ENCODE peak calls at places on chromosomes 4 and X, in ten cellular contexts. T is heart left ventricle, D is stomach, A is uterus, M is transverse colon, O is right lobe of liver, J is adrenal gland, K is esophagus squamous epithelium, E is Peyer's patch, V is A549. G is an unnamed sample. For H3K4me1, the result is how much of the 10 kb centered on the place peaks cover.

GRCh38 chr4:83178029-83178428 is 63.5 kb upstream of the PLAC8 start:
- DNase-seq in J (no peak), T (no peak), V (no peak), O (no peak), A (no peak), K (no peak), M (no peak), D (no peak), E (no peak), G (no peak)

GRCh38 chrX:11100281-11101035 is 10.7 kb upstream of the HCCS start:
- DNase-seq in D (peak), E (peak), A (peak), O (peak), M (peak), K (no peak), V (peak), T (peak), J (peak), G (peak)

GRCh38 chrX:22652596-22652995 is 347.2 kb upstream of the DDX53 start:
- DNase-seq in K (no peak), M (peak), A (peak), V (no peak), J (peak), O (no peak), D (no peak), T (no peak), E (peak), G (no peak)

GRCh38 chrX:119516157-119516702 is 48.0 kb downstream of the SLC25A5 start:
- DNase-seq in J (peak), V (peak), O (no peak), K (no peak), T (peak), A (no peak), E (peak), D (no peak), M (peak), G (no peak)

GRCh38 chrX:110338850-110339373 is 19.7 kb upstream of the RTL9 start:
- DNase-seq in M (no peak), J (no peak), K (no peak), E (no peak), T (no peak), A (no peak), O (no peak), D (peak), V (no peak), G (no peak)

GRCh38 chr4:8101213-8101781 is 57.3 kb downstream of the ABLIM2 start:
- DNase-seq in V (no peak), T (no peak), E (peak), D (no peak), J (peak), O (no peak), K (no peak), M (peak), A (peak), G (peak)

GRCh38 chr4:40301592-40301991 is 33.5 kb upstream of the CHRNA9 start:
- DNase-seq in O (no peak), E (peak), A (no peak), T (no peak), J (no peak), M (peak), K (no peak), V (no peak), D (no peak), G (peak)

GRCh38 chrX:21412029-21412428 is 37.8 kb downstream of the CNKSR2 start:
- DNase-seq in O (no peak), K (no peak), V (no peak), E (no peak), A (no peak), T (no peak), J (no peak), M (no peak), D (no peak), G (no peak)

GRCh38 chr4:156958276-156959074 is 13.1 kb downstream of the PDGFC start:
- DNase-seq in K (no peak), O (no peak), D (no peak), A (no peak), V (no peak), T (no peak), E (no peak), J (no peak), M (no peak), G (no peak)

GRCh38 chr4:177265729-177266128 is 43.9 kb upstream of the NEIL3 start:
- DNase-seq in D (no peak), M (no peak), K (no peak), V (no peak), O (no peak), J (no peak), E (no peak), A (no peak), T (no peak), G (no peak)

GRCh38 chrX:68829594-68830485 is 1.0 kb downstream of the EFNB1 start:
- DNase-seq in M (no peak), E (peak), K (no peak), V (peak), T (peak), J (peak), A (peak), O (no peak), D (no peak), G (peak)

GRCh38 chrX:45385767-45386166 is 185.1 kb upstream of the DIPK2B start:
- DNase-seq in M (no peak), E (no peak), J (no peak), K (no peak), O (no peak), A (no peak), V (no peak), D (no peak), T (no peak), G (no peak)

GRCh38 chrX:427812-428725 is 41.4 kb upstream of the PPP2R3B start:
- DNase-seq in A (no peak), M (no peak), K (no peak), O (no peak), J (no peak), V (peak), T (no peak), E (no peak), D (no peak), G (peak)

GRCh38 chr4:31984872-31985271 is 1264.7 kb downstream of the PCDH7 start:
- DNase-seq in T (no peak), D (no peak), M (no peak), K (no peak), A (no peak), J (no peak), E (no peak), O (no peak), V (no peak), G (no peak)

GRCh38 chr4:142379277-142380051 is 466.6 kb downstream of the INPP4B start:
- DNase-seq in E (no peak), T (no peak), O (no peak), V (no peak), J (no peak), A (no peak), D (no peak), K (no peak), M (no peak), G (no peak)

GRCh38 chrX:108664701-108665100 is 71.7 kb downstream of the IRS4 start:
- DNase-seq in E (no peak), D (no peak), A (no peak), T (no peak), O (no peak), M (no peak), J (no peak), V (no peak), K (no peak), G (no peak)

GRCh38 chrX:108671526-108671925 is 64.8 kb downstream of the IRS4 start:
- DNase-seq in E (no peak), V (no peak), T (no peak), M (no peak), J (no peak), D (no peak), K (no peak), O (no peak), A (no peak), G (no peak)

DNA sequence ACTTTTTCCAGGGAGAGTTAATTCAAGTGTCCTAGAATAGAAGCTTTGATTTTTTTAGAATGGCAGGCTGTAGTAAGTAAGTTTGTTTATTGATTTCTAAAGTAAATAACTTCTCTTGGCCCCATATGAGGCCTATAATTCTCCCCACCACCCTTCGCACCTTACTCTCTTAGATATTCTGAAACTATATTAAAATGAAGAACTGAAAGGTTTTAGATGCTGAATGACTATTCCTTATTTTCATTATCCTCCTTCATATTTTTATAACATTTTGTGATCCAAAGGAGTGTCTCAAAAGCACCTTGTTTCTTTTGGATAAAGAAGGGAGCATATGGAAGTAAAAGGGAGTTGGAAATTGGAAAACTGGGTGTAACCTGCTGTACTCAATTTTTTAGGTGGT is 70.3 kb downstream of the IRS4 start:
- DNase-seq in E (no peak), D (no peak), T (no peak), K (no peak), M (no peak), O (no peak), V (no peak), J (no peak), A (no peak), G (no peak)
- H3K4me1 ChIP-seq in E (under half), D (under half), T (under half), K (under half), M (under half), O (under half), V (under half), J (under half), A (under half), G (under half)

GRCh38 chr4:73090738-73091137 is 21.2 kb upstream of the COX18 start:
- DNase-seq in K (no peak), E (no peak), O (no peak), A (no peak), T (no peak), J (no peak), V (no peak), D (no peak), M (no peak), G (no peak)
- TF ChIP-seq POLR2A in K (no peak), E (no peak), O (no peak), A (no peak), T (no peak), J (no peak), V (no peak), D (no peak), M (no peak), G (no peak)

DNA sequence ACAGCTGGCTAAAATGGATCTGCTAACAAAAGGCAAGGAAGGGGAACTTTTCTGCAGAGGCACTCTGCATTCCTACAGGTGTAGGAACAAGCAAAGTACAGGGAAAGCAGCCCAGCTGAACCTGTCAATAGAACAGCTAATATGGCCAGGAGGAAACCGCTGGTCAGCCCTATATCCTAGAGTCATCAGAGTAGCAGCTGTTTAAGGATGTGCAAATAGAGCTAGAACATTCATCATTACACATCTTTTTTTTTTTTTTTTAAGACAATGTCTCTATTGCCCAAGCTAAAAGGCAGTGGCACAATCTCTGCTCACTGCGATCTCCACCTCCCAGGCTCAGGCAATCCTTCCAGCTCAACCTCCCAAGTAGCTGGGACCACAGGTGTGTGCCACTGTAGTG is 163.0 kb downstream of the BTC start:
- DNase-seq in K (no peak), A (no peak), D (no peak), O (no peak), M (no peak), V (no peak), T (no peak), J (no peak), E (no peak), G (no peak)
- H3K4me1 ChIP-seq in K (under half), A (under half), D (under half), O (under half), M (under half), V (half or more), T (under half), J (under half), E (under half), G (under half)

GRCh38 chr4:137533855-137534254 is 1.6 kb upstream of the PCDH18 start:
- DNase-seq in J (no peak), D (no peak), T (no peak), O (no peak), M (no peak), E (no peak), V (no peak), A (no peak), K (no peak), G (no peak)

GRCh38 chr4:137531121-137531520 is 1.2 kb downstream of the PCDH18 start:
- DNase-seq in K (no peak), E (no peak), M (no peak), O (no peak), D (no peak), V (no peak), J (peak), A (no peak), T (no peak), G (no peak)

GRCh38 chr4:137532869-137533236 is 559 bp upstream of the PCDH18 start:
- DNase-seq in A (no peak), V (no peak), D (no peak), M (no peak), K (no peak), E (no peak), T (no peak), J (no peak), O (no peak), G (no peak)

GRCh38 chr4:137530176-137530575 is 2.1 kb downstream of the PCDH18 start:
- DNase-seq in A (no peak), T (no peak), D (no peak), J (no peak), V (no peak), M (no peak), E (no peak), O (no peak), K (no peak), G (no peak)

DNA sequence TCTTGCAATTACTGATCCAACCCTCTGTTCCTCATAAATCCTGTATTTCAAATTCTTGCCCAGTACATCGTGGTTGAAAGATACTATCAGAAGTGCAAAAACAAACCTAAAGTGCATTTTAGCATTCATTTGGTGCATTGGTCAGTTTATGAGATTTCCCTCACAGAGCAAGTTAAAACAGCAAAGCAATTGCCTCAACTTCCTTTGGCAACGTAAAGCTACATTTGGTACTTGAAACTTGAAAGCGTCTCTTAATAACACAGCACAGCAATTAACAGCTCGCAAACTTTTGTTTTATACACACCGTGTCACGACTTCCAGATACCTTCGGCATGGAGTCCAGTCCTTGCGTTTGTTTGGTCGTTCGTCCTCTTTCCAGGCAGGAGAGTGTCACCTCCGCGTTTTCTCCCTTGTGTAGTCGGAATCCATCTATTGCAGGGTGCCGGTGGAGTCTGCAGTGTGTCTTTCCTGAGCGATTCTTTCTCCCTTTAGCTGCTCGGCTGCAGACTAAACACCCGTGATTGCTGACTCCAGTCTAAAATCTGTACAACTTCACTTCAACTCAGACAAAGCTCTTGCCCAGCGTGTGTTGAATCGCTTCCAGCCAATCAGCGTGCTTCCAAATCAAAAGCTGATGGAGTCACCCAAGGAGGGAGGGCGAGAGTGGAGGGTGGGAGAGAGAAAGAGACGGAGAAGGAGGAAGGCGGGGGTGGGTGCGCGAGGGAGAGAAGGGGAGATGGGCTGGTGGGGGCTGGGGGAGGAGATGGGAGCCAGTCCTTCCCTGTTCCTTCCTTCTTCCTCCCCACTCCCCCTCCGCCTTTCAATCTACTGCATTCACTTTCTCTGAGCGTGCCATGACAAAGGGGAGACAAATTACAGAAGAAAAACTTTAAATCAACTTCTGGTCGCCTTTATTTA is at the start of gene PCDH18:
- DNase-seq in E (peak), V (no peak), D (peak), J (peak), O (peak), K (peak), A (peak), T (peak), M (peak), G (peak)
- TF ChIP-seq POLR2A in E (no peak), V (no peak), D (no peak), J (no peak), O (no peak), K (no peak), A (peak), T (peak), M (peak), G (peak)